ENCODE peak calls at places on chromosomes 11 and 22, in ten cellular contexts. Z is NAMALWA; I is cardiac fibroblast; W is keratinocyte; Y is hypothalamus; T is iris pigment epithelial cell; D is left lung; S is NCI-H1092 treated with DMSO at 0.1 percent for 48 hours; J is GM12864; L is CD4-positive, alpha-beta memory T cell. C is an unnamed sample.

GRCh38 chr11:122707111-122707510 is 51.6 kb downstream of the UBASH3B start:
- DNase-seq in S (no peak), D (no peak), J (no peak), L (no peak), Y (no peak), I (no peak), T (no peak), W (no peak), Z (no peak), C (no peak)

GRCh38 chr11:122307480-122308085 is 191.6 kb upstream of the BLID start:
- DNase-seq in J (no peak), D (no peak), L (no peak), Y (no peak), W (no peak), T (no peak), Z (no peak), S (no peak), I (no peak), C (no peak)

GRCh38 chr22:38327805-38328204 is 10.6 kb upstream of the CSNK1E start:
- DNase-seq in L (no peak), S (no peak), W (no peak), Y (no peak), I (peak), Z (no peak), T (no peak), J (no peak), D (no peak), C (peak)

GRCh38 chr11:131278472-131278871 is 91.9 kb upstream of the NTM start:
- DNase-seq in D (no peak), Y (no peak), L (no peak), T (no peak), W (no peak), Z (no peak), J (no peak), S (no peak), I (no peak), C (no peak)

GRCh38 chr22:40533712-40534378 is 102.7 kb downstream of the MRTFA start:
- DNase-seq in S (no peak), Z (peak), L (peak), Y (no peak), T (peak), W (no peak), I (peak), D (no peak), J (peak), C (peak)

GRCh38 chr22:23984430-23984829 is 4.5 kb downstream of the GSTT2 start:
- DNase-seq in W (no peak), L (peak), I (no peak), J (no peak), Y (no peak), Z (peak), S (peak), T (peak), D (no peak), C (no peak)

GRCh38 chr11:45267660-45268340 is 18.3 kb downstream of the SYT13 start:
- DNase-seq in D (no peak), T (no peak), J (no peak), Z (no peak), W (no peak), L (no peak), I (no peak), S (peak), Y (no peak), C (no peak)

GRCh38 chr22:19766235-19766505 is 5.6 kb downstream of the TBX1 start:
- DNase-seq in J (no peak), W (no peak), I (no peak), Y (no peak), S (no peak), Z (no peak), D (no peak), L (no peak), T (no peak), C (no peak)

GRCh38 chr22:45818130-45819085 is 146.8 kb downstream of the ATXN10 start:
- DNase-seq in Y (no peak), Z (no peak), T (peak), L (no peak), I (no peak), W (no peak), S (no peak), D (no peak), J (no peak), C (no peak)

GRCh38 chr11:12179019-12179418 is 68.6 kb downstream of the MICAL2 start:
- DNase-seq in T (no peak), I (no peak), W (no peak), Y (no peak), D (peak), S (no peak), Z (no peak), J (no peak), L (no peak), C (no peak)

GRCh38 chr22:46731246-46732040 is 6.6 kb downstream of the CERK start:
- DNase-seq in I (no peak), D (no peak), J (no peak), T (peak), L (peak), S (no peak), Y (no peak), W (no peak), Z (no peak), C (no peak)

GRCh38 chr22:39518996-39519680 is 1.2 kb upstream of the ATF4 start:
- DNase-seq in D (no peak), L (no peak), I (peak), J (no peak), Z (peak), T (peak), Y (no peak), W (no peak), S (peak), C (peak)

GRCh38 chr22:35630387-35630793 is 13.3 kb upstream of the MB start:
- DNase-seq in D (peak), W (peak), S (no peak), L (no peak), Y (no peak), T (peak), J (no peak), I (peak), Z (peak), C (peak)

GRCh38 chr11:70322653-70323052 is 52.2 kb downstream of the PPFIA1 start:
- DNase-seq in I (no peak), D (no peak), T (no peak), J (no peak), W (no peak), Z (no peak), S (no peak), Y (no peak), L (no peak), C (no peak)

GRCh38 chr22:37283393-37283937 is 1.2 kb downstream of the CYTH4 start:
- DNase-seq in S (no peak), T (no peak), Z (peak), I (no peak), Y (no peak), L (peak), W (no peak), D (peak), J (no peak), C (no peak)

GRCh38 chr11:60717956-60718355 is 6.6 kb upstream of the MS4A18 start:
- DNase-seq in I (no peak), L (no peak), J (peak), T (no peak), D (no peak), S (no peak), Z (no peak), Y (no peak), W (no peak), C (no peak)

GRCh38 chr11:46252373-46252914 is 25.0 kb upstream of the CREB3L1 start:
- DNase-seq in Z (no peak), W (no peak), S (peak), D (no peak), I (no peak), L (no peak), T (peak), Y (no peak), J (no peak), C (no peak)